ENCODE peak calls at places on chromosomes 12 and 14, in four cellular contexts. M is ureter, K is mucosa of gallbladder, H is activated B cell treated with CpG ODN at 0.5 μM for 24 hours. D is an unnamed sample.

GRCh38 chr12:125143491-125143890 is 78.3 kb downstream of the AACS start:
- DNase-seq in M (no peak), K (no peak), H (no peak), D (no peak)

GRCh38 chr12:86623267-86623666 is 367.1 kb upstream of the MGAT4C start:
- DNase-seq in M (no peak), K (no peak), H (no peak), D (no peak)

GRCh38 chr14:101713641-101714349 is 47.7 kb upstream of the PPP2R5C start:
- DNase-seq in M (peak), K (no peak), H (no peak), D (no peak)

GRCh38 chr14:53355581-53356112 is 202.5 kb upstream of the DDHD1 start:
- DNase-seq in M (no peak), K (no peak), H (no peak), D (no peak)

GRCh38 chr12:113673524-113674238 is 202.0 kb upstream of the LHX5 start:
- DNase-seq in M (no peak), K (no peak), H (no peak), D (no peak)

GRCh38 chr12:89439946-89440345 is 84.7 kb downstream of the GALNT4 start:
- DNase-seq in M (no peak), K (no peak), H (no peak), D (no peak)

GRCh38 chr14:51692646-51693045 is 40.9 kb downstream of the FRMD6 start:
- DNase-seq in M (no peak), K (no peak), H (no peak), D (no peak)

GRCh38 chr12:117850048-117850447 is 118.7 kb downstream of the KSR2 start:
- DNase-seq in M (no peak), K (no peak), H (no peak), D (peak)

GRCh38 chr14:88326352-88327103 is 3.5 kb upstream of the KCNK10 start:
- DNase-seq in M (no peak), K (no peak), H (no peak), D (no peak)

GRCh38 chr12:29537292-29537691 is 39.8 kb upstream of the OVCH1 start:
- DNase-seq in M (no peak), K (no peak), H (no peak), D (no peak)

GRCh38 chr12:117069926-117070900 is 29.0 kb downstream of the TESC start:
- DNase-seq in M (no peak), K (no peak), H (no peak), D (no peak)

GRCh38 chr12:6953417-6954315 is 2.5 kb downstream of the PTPN6 start:
- DNase-seq in M (peak), K (peak), H (peak), D (peak)

GRCh38 chr12:116697305-116698130 is 40.4 kb downstream of the SPRING1 start:
- DNase-seq in M (no peak), K (peak), H (no peak), D (peak)

GRCh38 chr12:124460771-124461170 is 106.6 kb downstream of the NCOR2 start:
- DNase-seq in M (no peak), K (no peak), H (no peak), D (no peak)

GRCh38 chr14:37263656-37264236 is 66.0 kb downstream of the MIPOL1 start:
- DNase-seq in M (no peak), K (no peak), H (no peak), D (no peak)

GRCh38 chr12:94561943-94562411 is 88.4 kb downstream of the TMCC3 start:
- DNase-seq in M (no peak), K (peak), H (no peak), D (peak)

GRCh38 chr12:31662176-31662849 is 2.8 kb downstream of the ETFBKMT start:
- DNase-seq in M (no peak), K (no peak), H (no peak), D (no peak)

GRCh38 chr12:9784816-9785215 is 24.1 kb upstream of the CD69 start:
- DNase-seq in M (no peak), K (no peak), H (no peak), D (no peak)

GRCh38 chr12:979355-979754 is 11.7 kb upstream of the ERC1 start:
- DNase-seq in M (no peak), K (no peak), H (no peak), D (no peak)

GRCh38 chr12:60257063-60257462 is 661.2 kb downstream of the SLC16A7 start:
- DNase-seq in M (no peak), K (no peak), H (no peak), D (no peak)

GRCh38 chr12:75964150-75964549 is 67.4 kb downstream of the PHLDA1 start:
- DNase-seq in M (peak), K (peak), H (no peak), D (no peak)

GRCh38 chr12:93979189-93979588 is 169.2 kb upstream of the PLXNC1 start:
- DNase-seq in M (no peak), K (peak), H (no peak), D (peak)

GRCh38 chr14:70731447-70732239 is 77.7 kb downstream of the MAP3K9 start:
- DNase-seq in M (no peak), K (no peak), H (no peak), D (no peak)

GRCh38 chr12:72277415-72277814 is 5.2 kb downstream of the TRHDE start:
- DNase-seq in M (no peak), K (no peak), H (no peak), D (no peak)

GRCh38 chr12:111773801-111774551 is 7.2 kb downstream of the ALDH2 start:
- DNase-seq in M (peak), K (peak), H (no peak), D (no peak)

GRCh38 chr12:64672925-64673409 is 62.7 kb downstream of the RASSF3 start:
- DNase-seq in M (peak), K (peak), H (no peak), D (peak)

GRCh38 chr12:101891462-101891971 is 14.1 kb downstream of the DRAM1 start:
- DNase-seq in M (no peak), K (no peak), H (no peak), D (peak)

GRCh38 chr14:67497216-67497615 is 8.7 kb upstream of the TMEM229B start:
- DNase-seq in M (no peak), K (no peak), H (no peak), D (no peak)

GRCh38 chr14:77307099-77307496 is 13.6 kb downstream of the POMT2 start:
- DNase-seq in M (no peak), K (no peak), H (no peak), D (no peak)

GRCh38 chr12:24695657-24696329 is 253.1 kb downstream of the BCAT1 start:
- DNase-seq in M (no peak), K (no peak), H (no peak), D (no peak)

GRCh38 chr14:50875359-50876090 is 3.7 kb downstream of the ABHD12B start:
- DNase-seq in M (no peak), K (no peak), H (no peak), D (peak)

GRCh38 chr14:88327497-88327896 is 4.4 kb upstream of the KCNK10 start:
- DNase-seq in M (no peak), K (no peak), H (no peak), D (no peak)

GRCh38 chr12:131796411-131796736 is 31.8 kb upstream of the MMP17 start:
- DNase-seq in M (no peak), K (no peak), H (no peak), D (no peak)

GRCh38 chr14:91327201-91327600 is 82.7 kb upstream of the GPR68 start:
- DNase-seq in M (no peak), K (no peak), H (no peak), D (no peak)

GRCh38 chr12:70242695-70243509 is at the start of gene CNOT2:
- DNase-seq in M (peak), K (peak), H (peak), D (peak)

GRCh38 chr14:44625098-44625497 is 118.0 kb upstream of the FSCB start:
- DNase-seq in M (no peak), K (no peak), H (no peak), D (no peak)

GRCh38 chr14:22488522-22489246 is 100.3 kb downstream of the DAD1 start:
- DNase-seq in M (no peak), K (no peak), H (no peak), D (no peak)